ENCODE peak calls at places on chromosomes 16 and 17, in seven cellular contexts. K is H1, M is HCT116, J is K562, T is SK-N-SH, R is HepG2, V is GM12878. X is an unnamed sample.

GRCh38 chr17:50035421-50035879 is 20.5 kb upstream of the ITGA3 start:
- DNase-seq in M (no peak), T (peak), R (peak), J (no peak), K (no peak), V (no peak), X (no peak)

GRCh38 chr17:34167359-34167758 is 87.7 kb upstream of the CCL2 start:
- DNase-seq in V (no peak), K (no peak), R (no peak), T (no peak), M (no peak), J (no peak), X (no peak)

GRCh38 chr17:29582767-29583166 is 6.7 kb downstream of the GIT1 start:
- DNase-seq in T (no peak), J (no peak), K (no peak), R (no peak), V (no peak), M (no peak), X (no peak)

GRCh38 chr17:304461-304860 is 48.1 kb downstream of the RPH3AL start:
- DNase-seq in K (peak), V (no peak), J (no peak), M (no peak), T (no peak), R (no peak), X (no peak)

GRCh38 chr16:66477028-66477515 is 50.0 kb downstream of the BEAN1 start:
- DNase-seq in J (no peak), T (no peak), K (no peak), V (no peak), R (no peak), M (no peak), X (no peak)

GRCh38 chr17:343211-343610 is 9.4 kb downstream of the RPH3AL start:
- DNase-seq in R (no peak), T (no peak), K (no peak), V (no peak), J (no peak), M (no peak), X (no peak)

GRCh38 chr16:80105160-80105559 is 435.6 kb upstream of the DYNLRB2 start:
- DNase-seq in K (no peak), M (no peak), R (no peak), V (no peak), T (no peak), J (no peak), X (no peak)

GRCh38 chr17:68011199-68011665 is 15.0 kb upstream of the C17orf58 start:
- DNase-seq in J (peak), M (no peak), V (no peak), T (peak), R (peak), K (peak), X (no peak)

DNA sequence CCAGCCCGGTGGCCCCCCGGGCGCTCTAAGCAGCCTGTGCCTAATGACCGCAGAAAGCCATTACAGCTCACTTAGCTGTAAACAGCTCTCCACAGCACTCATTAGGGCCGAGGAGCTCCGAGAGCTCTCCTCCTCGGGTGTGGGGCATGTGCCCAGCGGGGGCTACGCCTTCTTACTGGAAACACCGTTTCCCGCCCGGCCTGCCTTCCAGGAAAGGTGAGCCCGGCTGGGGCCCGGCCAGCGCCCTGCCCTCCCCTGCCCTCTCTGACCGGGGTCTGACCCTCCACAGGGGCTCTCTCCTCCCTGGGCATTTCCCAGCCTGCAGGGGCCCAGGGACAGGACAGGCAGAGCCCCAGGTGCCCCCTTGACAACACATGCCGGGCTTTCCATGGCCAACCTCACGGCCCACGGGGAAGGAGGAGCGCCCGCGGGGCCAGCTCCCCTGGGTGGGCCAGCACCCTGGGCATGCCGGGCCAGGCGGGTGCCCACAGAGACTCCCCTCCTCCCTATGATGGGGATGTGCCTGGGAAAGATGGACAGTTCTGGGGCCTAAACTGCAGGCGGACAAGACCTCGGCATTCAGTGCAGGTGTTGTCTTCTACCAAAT is 72.6 kb downstream of the SDK2 start:
- DNase-seq in V (no peak), J (no peak), K (no peak), T (no peak), R (no peak), M (no peak), X (no peak)
- TF ChIP-seq JUND in V (no peak), J (no peak), K (no peak), T (no peak), R (no peak), M (no peak), X (no peak)

DNA sequence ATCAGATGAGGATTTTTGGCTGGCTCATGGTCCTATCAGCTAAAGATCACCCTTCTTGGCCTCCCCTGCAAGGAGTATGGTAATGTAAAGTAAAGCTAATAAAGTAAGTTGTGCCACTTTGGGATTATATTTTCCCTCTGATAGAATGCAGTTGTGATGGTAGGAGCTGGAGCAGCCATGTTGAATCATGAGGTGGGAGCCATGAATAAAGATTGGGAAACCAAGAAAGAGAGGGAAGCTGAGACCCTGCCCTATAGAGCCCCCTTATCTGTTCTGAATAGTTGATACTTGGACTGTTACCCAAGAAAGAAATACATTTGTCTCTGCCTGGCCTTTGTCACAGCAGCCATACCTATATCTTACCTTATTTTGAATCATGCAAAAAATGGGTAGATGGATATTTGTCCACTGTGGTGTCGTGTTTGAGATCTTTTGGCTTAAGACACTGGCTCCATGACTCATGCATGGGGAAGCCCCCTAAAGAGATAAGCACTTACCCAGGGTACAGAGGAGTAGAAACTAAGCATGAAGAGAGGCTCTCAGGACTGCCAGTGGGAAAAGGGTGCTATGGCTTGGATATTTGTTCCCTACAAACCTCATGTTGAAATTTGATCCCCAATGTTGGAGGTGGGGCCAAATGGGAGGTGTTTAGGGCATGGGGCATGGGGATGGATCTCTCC is 17.7 kb upstream of the TVP23A start:
- DNase-seq in J (no peak), R (no peak), K (no peak), T (no peak), V (no peak), M (no peak), X (no peak)
- TF ChIP-seq JUND in J (no peak), R (no peak), K (no peak), T (no peak), V (no peak), M (no peak), X (no peak)

GRCh38 chr17:6696906-6697305 is 16.3 kb downstream of the SLC13A5 start:
- DNase-seq in M (no peak), T (no peak), K (no peak), J (no peak), V (no peak), R (no peak), X (no peak)
- TF ChIP-seq JUND in M (no peak), T (no peak), K (no peak), J (no peak), V (no peak), R (no peak), X (no peak)

GRCh38 chr17:43753488-43754129 is 5.0 kb downstream of the SOST start:
- DNase-seq in M (no peak), J (peak), T (no peak), V (peak), R (no peak), K (no peak), X (no peak)

GRCh38 chr17:43756176-43756575 is 2.4 kb downstream of the SOST start:
- DNase-seq in M (no peak), J (no peak), V (no peak), K (no peak), R (no peak), T (no peak), X (no peak)

GRCh38 chr17:43757171-43757660 is 1.4 kb downstream of the SOST start:
- DNase-seq in M (no peak), J (no peak), T (no peak), R (no peak), K (no peak), V (no peak), X (no peak)

GRCh38 chr17:43754947-43755346 is 3.6 kb downstream of the SOST start:
- DNase-seq in K (peak), T (no peak), R (no peak), J (no peak), M (no peak), V (no peak), X (no peak)

GRCh38 chr17:43755389-43755875 is 3.2 kb downstream of the SOST start:
- DNase-seq in M (no peak), V (no peak), J (no peak), K (peak), T (no peak), R (no peak), X (no peak)
- TF ChIP-seq JUND in M (no peak), V (no peak), J (no peak), K (no peak), T (no peak), R (no peak), X (no peak)

GRCh38 chr17:78865682-78866390 is 25.2 kb upstream of the USP36 start:
- DNase-seq in V (no peak), R (peak), J (peak), K (peak), T (peak), M (peak), X (peak)
- TF ChIP-seq JUND in V (no peak), R (no peak), J (peak), K (peak), T (no peak), M (no peak), X (no peak)

DNA sequence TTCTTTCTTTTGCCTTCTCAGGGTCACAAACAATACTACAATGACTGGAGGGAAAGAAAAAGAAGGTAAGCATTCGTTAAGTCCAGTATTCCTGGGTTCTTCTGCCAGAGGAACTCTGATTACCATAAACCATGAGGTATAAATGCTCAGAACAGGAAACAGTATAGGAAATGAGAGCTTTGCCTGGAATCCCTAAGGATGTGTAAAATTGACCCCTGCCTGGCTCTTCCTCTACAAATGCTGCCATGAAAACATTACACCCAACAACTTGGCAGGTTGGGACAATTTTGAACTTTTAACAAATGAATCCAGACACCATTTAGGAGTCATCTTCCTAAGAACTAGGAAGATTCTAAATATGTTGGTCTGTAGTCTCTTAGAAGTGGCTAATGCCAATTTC is 173.8 kb downstream of the CDH11 start:
- DNase-seq in J (no peak), K (no peak), R (no peak), T (no peak), M (no peak), V (no peak), X (no peak)
- TF ChIP-seq JUND in J (no peak), K (no peak), R (no peak), T (no peak), M (no peak), V (no peak), X (no peak)

DNA sequence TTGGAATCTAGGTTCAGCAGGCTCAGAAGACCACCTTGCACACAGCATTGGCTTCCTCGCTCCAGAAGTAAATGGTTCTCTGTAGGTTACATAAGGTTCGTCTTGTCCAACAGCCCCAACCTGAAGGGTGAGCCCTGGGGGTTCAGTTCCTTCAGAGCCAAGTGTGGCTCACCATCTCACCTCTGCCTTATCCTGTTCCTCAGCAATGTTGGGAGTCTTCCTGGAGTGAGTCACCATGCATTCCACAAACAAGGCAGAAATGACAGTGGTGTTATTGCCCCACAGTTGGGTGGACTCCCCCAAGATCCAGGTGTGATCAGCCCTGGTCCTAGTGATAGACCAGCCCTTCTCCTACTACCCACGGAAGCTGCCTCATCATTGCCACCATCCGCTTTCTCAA is 26.8 kb upstream of the SMPD3 start:
- DNase-seq in M (no peak), V (no peak), J (no peak), T (no peak), K (no peak), R (no peak), X (peak)
- TF ChIP-seq JUND in M (peak), V (no peak), J (no peak), T (no peak), K (no peak), R (no peak), X (no peak)

GRCh38 chr17:2929881-2930533 is 133.4 kb downstream of the OR1D5 start:
- DNase-seq in K (peak), J (peak), V (no peak), M (peak), R (peak), T (peak), X (peak)
- TF ChIP-seq JUND in K (no peak), J (no peak), V (no peak), M (no peak), R (no peak), T (no peak), X (no peak)

DNA sequence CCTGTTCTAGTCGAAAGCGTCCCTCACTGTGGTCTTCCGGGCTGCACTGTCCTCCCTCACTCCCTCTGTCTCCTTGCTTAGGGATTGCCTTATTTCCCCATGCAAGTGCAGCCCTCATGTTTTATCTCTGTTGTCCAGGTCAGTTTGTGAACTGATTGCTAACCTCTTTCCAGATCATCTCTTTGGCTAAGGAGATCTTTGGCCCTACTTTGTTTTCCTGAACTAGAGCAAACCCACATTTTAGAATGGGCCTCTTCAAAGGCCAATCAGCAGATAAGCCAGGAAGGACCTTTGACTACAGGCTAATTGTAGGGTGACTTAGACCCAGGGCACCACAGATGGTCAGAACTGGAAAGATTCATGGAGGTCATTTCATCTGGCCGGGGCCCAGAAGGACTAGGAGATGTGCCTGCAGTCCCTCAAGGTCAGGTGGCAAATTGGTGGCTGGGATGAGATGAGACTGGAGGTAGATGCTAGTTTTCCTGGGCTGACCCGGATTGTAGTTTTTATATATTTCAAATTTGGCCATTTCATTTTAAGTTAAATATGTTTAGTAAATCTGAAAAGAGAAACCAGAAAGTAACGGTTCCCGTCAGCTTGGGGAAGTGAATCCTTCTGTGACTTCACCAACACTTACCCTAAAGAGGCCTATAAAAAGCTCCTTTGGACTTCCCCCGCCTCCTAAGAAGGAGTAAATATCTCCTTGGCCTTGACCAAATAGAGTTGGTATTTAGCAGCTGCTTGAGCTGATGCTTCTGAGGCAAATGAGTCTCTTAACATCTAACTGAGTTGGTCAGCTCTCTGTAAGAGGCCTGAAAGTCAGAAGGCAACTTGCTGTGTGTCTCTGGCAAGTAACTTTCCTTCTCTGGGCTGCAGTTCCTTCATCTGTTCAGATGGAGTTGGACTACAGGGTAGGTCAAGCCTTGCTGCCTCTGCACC is 6.3 kb upstream of the SLC25A19 start:
- DNase-seq in J (peak), M (no peak), V (peak), T (no peak), R (peak), K (no peak), X (no peak)
- TF ChIP-seq JUND in J (peak), M (no peak), V (no peak), T (no peak), R (peak), K (no peak), X (no peak)

X was measured in T47D.